ENCODE peak calls at places on chromosomes 2 and 18, in eight cellular contexts. C is bronchial epithelial cell, N is A549, W is neuronal stem cell, S is cardiac muscle cell, H is AG10803, G is neural progenitor cell, P is endodermal cell. F is an unnamed sample.

GRCh38 chr2:224929512-224929911 is 112.8 kb downstream of the DOCK10 start:
- DNase-seq in C (no peak), N (no peak), W (no peak), S (no peak), H (no peak), G (no peak), P (no peak), F (no peak)

GRCh38 chr2:190344275-190344827 is 962 bp downstream of the INPP1 start:
- DNase-seq in C (no peak), N (peak), W (no peak), S (no peak), H (peak), G (no peak), P (peak), F (peak)

GRCh38 chr2:219461669-219462068 is 27.0 kb downstream of the SPEG start:
- DNase-seq in C (no peak), N (no peak), W (no peak), S (no peak), H (no peak), G (no peak), P (no peak), F (no peak)

GRCh38 chr18:60147326-60147725 is 225.2 kb downstream of the MC4R start:
- DNase-seq in C (no peak), N (no peak), W (no peak), S (no peak), H (no peak), G (no peak), P (no peak), F (no peak)

GRCh38 chr2:190270298-190270697 is 49.3 kb downstream of the HIBCH start:
- DNase-seq in C (peak), N (peak), W (no peak), S (no peak), H (no peak), G (no peak), P (no peak), F (no peak)

GRCh38 chr2:178109813-178110212 is 2.4 kb upstream of the RBM45 start:
- DNase-seq in C (peak), N (peak), W (no peak), S (peak), H (peak), G (peak), P (no peak), F (peak)

GRCh38 chr18:55001625-55002024 is 42.4 kb upstream of the CCDC68 start:
- DNase-seq in C (peak), N (no peak), W (no peak), S (no peak), H (no peak), G (no peak), P (no peak), F (no peak)

GRCh38 chr2:239366740-239367139 is 34.1 kb downstream of the HDAC4 start:
- DNase-seq in C (no peak), N (no peak), W (no peak), S (no peak), H (no peak), G (no peak), P (peak), F (no peak)

GRCh38 chr18:42758851-42759250 is 356.6 kb downstream of the RIT2 start:
- DNase-seq in C (no peak), N (no peak), W (no peak), S (no peak), H (no peak), G (no peak), P (no peak), F (no peak)

GRCh38 chr2:239177908-239178307 is 222.9 kb downstream of the HDAC4 start:
- DNase-seq in C (no peak), N (no peak), W (no peak), S (no peak), H (no peak), G (no peak), P (peak), F (no peak)

GRCh38 chr2:28687181-28687580 is 64.4 kb upstream of the PPP1CB start:
- DNase-seq in C (no peak), N (no peak), W (no peak), S (no peak), H (no peak), G (no peak), P (no peak), F (no peak)

GRCh38 chr2:224073676-224074075 is 34.6 kb upstream of the SERPINE2 start:
- DNase-seq in C (no peak), N (no peak), W (no peak), S (no peak), H (no peak), G (no peak), P (no peak), F (no peak)

DNA sequence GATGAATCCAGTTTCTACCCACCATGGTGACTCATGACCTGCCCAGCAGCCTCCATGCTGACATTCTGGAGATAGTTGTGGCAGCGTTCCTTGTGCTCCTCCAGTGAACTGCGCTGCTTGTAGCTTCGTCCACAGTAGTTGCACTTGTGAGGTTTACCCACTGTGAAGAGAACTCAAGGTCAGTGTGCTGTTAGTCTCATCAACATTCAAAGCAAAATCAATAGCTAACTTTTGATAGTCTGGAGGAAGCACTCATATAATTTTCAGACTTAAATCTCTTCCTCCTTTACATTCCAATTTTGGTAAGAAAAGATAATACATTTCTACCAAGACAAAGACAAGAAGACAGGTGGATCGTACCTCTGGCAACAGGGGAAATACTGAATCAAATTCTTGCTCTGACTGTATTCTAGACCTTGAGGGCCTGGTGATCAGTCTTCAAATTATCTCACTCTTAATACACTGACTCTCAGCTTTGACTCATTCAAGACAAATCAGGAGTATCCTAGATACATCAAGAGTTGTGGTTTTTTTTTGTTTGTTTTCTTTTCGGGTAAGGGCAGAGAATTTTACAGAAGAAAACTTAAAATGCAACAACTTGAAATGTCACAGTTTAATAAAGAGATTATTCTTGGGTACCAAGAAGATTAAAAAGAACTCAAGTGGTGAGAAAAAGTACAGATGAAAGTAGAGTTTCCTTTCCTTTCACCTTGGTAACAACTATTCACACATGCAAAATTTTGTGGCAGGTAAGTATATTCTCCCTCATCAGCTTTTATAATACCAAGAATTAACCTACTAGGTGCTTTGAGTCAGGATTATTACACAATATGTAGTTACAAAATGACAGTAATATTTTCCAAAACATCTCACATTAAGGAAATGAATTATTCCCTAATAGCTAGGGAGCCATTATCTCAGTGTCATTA is 129.2 kb downstream of the IKZF2 start:
- DNase-seq in C (peak), N (no peak), W (no peak), S (peak), H (peak), G (no peak), P (no peak), F (peak)
- H3K4me3 ChIP-seq in C (no peak), N (no peak), W (no peak), S (no peak), H (no peak), G (no peak), P (no peak), F (no peak)

DNA sequence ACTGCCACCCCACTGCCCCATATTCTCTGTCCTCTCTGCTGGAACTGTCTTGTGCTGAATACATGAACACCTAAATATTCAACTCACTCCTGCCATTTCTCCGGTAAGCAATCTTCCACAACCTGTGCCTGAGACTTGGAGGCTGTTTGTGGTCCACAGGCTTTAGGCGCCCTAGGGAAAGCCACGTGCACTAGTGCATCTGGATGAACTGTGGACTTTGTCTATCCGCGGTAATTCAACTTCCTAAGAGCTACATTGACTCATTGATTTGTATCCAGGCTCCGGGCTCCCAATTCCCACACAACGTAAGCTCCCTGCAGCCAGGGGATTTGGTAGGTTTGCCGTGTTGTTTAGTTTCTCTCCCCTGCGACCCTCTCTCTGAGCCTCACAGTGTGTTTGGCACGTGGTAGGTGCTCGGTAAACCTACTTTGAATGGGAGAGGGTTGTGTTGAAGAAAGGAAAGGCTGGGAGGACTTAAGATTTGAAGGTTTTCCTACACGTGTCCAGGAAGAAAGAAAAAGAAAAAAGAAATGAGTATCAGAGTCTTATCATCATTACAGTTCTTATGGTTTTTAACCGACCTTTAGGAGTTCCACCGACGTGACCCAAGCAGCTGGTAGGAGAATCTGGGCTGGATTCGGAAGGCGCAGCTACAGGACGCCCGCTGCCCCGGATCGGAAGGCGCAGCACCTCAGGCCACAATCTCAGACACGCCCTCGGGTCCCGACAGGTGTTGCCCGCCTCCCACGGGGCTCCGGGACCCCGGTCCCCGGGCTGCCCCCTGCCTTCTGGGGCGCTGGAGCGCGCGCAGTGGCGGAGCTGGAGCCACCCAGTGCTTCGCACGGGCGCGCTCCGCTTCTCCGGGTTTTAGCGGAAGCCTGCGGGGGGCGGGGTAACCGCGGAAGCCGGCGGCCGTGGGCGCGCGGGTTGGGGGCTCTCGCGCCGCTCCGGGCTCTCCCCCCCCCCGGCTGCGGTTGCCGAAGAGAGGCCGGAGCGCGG is 718.4 kb downstream of the DPP10 start:
- DNase-seq in C (no peak), N (no peak), W (peak), S (no peak), H (no peak), G (peak), P (peak), F (no peak)
- H3K4me3 ChIP-seq in C (no peak), N (no peak), W (peak), S (peak), H (no peak), G (peak), P (peak), F (no peak)

GRCh38 chr18:32158108-32158624 is 31.7 kb upstream of the MEP1B start:
- DNase-seq in C (peak), N (peak), W (peak), S (peak), H (peak), G (peak), P (peak), F (peak)
- H3K4me3 ChIP-seq in C (no peak), N (no peak), W (no peak), S (no peak), H (peak), G (peak), P (no peak), F (no peak)

GRCh38 chr2:170943596-170943995 is 14.5 kb downstream of the GORASP2 start:
- DNase-seq in C (no peak), N (no peak), W (no peak), S (no peak), H (no peak), G (no peak), P (no peak), F (no peak)

GRCh38 chr2:170953976-170954375 is 24.9 kb downstream of the GORASP2 start:
- DNase-seq in C (no peak), N (no peak), W (no peak), S (no peak), H (peak), G (no peak), P (no peak), F (peak)

GRCh38 chr2:170944545-170944944 is 15.5 kb downstream of the GORASP2 start:
- DNase-seq in C (no peak), N (no peak), W (no peak), S (no peak), H (no peak), G (no peak), P (no peak), F (no peak)

GRCh38 chr2:170950221-170950737 is 21.2 kb downstream of the GORASP2 start:
- DNase-seq in C (no peak), N (no peak), W (no peak), S (no peak), H (no peak), G (no peak), P (no peak), F (no peak)

GRCh38 chr2:170949415-170949814 is 20.4 kb downstream of the GORASP2 start:
- DNase-seq in C (no peak), N (no peak), W (no peak), S (no peak), H (no peak), G (no peak), P (no peak), F (no peak)
- H3K4me3 ChIP-seq in C (no peak), N (no peak), W (no peak), S (no peak), H (no peak), G (no peak), P (no peak), F (no peak)

GRCh38 chr18:29077344-29077743 is 900.4 kb upstream of the CDH2 start:
- DNase-seq in C (no peak), N (no peak), W (no peak), S (no peak), H (no peak), G (no peak), P (no peak), F (no peak)
- H3K4me3 ChIP-seq in C (no peak), N (no peak), W (no peak), S (no peak), H (no peak), G (no peak), P (no peak), F (no peak)